ENCODE peak calls at places on chromosomes 1 and 21, in four cellular contexts. I, N, Q and C are unnamed samples.

GRCh38 chr21:37338671-37339526 is 27.7 kb upstream of the DYRK1A start:
- DNase-seq in I (no peak), N (peak), Q (peak), C (peak)

GRCh38 chr1:210586785-210587184 is 258.1 kb downstream of the HHAT start:
- DNase-seq in I (no peak), N (no peak), Q (no peak), C (no peak)

GRCh38 chr1:25610822-25611630 is 5.6 kb upstream of the MAN1C1 start:
- DNase-seq in I (no peak), N (no peak), Q (no peak), C (peak)

GRCh38 chr21:42617476-42617875 is 35.9 kb upstream of the PDE9A start:
- DNase-seq in I (no peak), N (no peak), Q (no peak), C (peak)

GRCh38 chr1:27356628-27357280 is 10.0 kb downstream of the MAP3K6 start:
- DNase-seq in I (no peak), N (no peak), Q (no peak), C (peak)

GRCh38 chr1:248243204-248243603 is 12.0 kb downstream of the OR2M4 start:
- DNase-seq in I (peak), N (peak), Q (peak), C (peak)

GRCh38 chr21:43331962-43332458 is 94.9 kb downstream of the SIK1 start:
- DNase-seq in I (no peak), N (no peak), Q (peak), C (no peak)

GRCh38 chr21:38165466-38166213 is 91.2 kb upstream of the KCNJ15 start:
- DNase-seq in I (no peak), N (no peak), Q (no peak), C (peak)

GRCh38 chr21:29649370-29649963 is 290.3 kb downstream of the GRIK1 start:
- DNase-seq in I (no peak), N (no peak), Q (no peak), C (no peak)

GRCh38 chr1:17570228-17570627 is 30.7 kb downstream of the ARHGEF10L start:
- DNase-seq in I (no peak), N (no peak), Q (no peak), C (no peak)

GRCh38 chr1:156086256-156086662 is 4.0 kb upstream of the MEX3A start:
- DNase-seq in I (no peak), N (peak), Q (no peak), C (no peak)

GRCh38 chr1:151612506-151613274 is 840 bp downstream of the SNX27 start:
- DNase-seq in I (no peak), N (no peak), Q (no peak), C (peak)

GRCh38 chr21:38989745-38990423 is 184.2 kb downstream of the ETS2 start:
- DNase-seq in I (no peak), N (peak), Q (no peak), C (peak)

GRCh38 chr1:167467126-167467725 is 51.1 kb downstream of the CD247 start:
- DNase-seq in I (no peak), N (no peak), Q (no peak), C (no peak)

GRCh38 chr1:71343686-71344416 is 263.0 kb upstream of the ZRANB2 start:
- DNase-seq in I (no peak), N (no peak), Q (no peak), C (no peak)

GRCh38 chr1:151539321-151540020 is 638 bp upstream of the TUFT1 start:
- DNase-seq in I (peak), N (peak), Q (peak), C (no peak)

GRCh38 chr1:246682231-246682895 is 41.8 kb upstream of the SCCPDH start:
- DNase-seq in I (no peak), N (no peak), Q (no peak), C (no peak)

GRCh38 chr1:86825294-86825693 is 88.6 kb downstream of the SELENOF start:
- DNase-seq in I (no peak), N (no peak), Q (no peak), C (no peak)

GRCh38 chr21:35113064-35113463 is 64.0 kb upstream of the RUNX1 start:
- DNase-seq in I (no peak), N (no peak), Q (no peak), C (no peak)

GRCh38 chr1:217363319-217363718 is 267.6 kb downstream of the GPATCH2 start:
- DNase-seq in I (no peak), N (no peak), Q (no peak), C (no peak)
- TF ChIP-seq PBX3 in I (no peak), N (no peak), Q (no peak), C (no peak)

DNA sequence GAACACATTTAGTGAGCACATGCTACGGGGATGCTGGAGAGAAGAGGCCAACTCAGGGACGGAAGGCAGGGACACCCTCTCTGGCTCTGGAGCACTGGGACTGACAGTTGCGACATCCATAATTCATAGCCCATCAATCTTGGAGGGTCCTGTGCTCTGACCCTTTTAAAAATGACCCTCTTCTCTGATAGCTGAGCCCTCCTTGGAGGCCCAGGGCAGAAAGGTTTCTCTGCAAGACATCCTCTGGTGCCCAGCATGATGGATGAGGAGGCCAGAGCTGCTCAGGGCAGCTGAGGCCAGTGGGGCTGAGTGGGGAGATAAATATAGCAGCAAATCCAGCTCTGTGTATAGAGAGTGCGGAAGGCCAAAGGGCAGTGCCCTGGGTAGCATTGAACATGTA is 50.2 kb upstream of the FMOD start:
- DNase-seq in I (no peak), N (no peak), Q (no peak), C (no peak)
- TF ChIP-seq PBX3 in I (no peak), N (no peak), Q (no peak), C (no peak)

GRCh38 chr1:90946630-90947029 is 75.2 kb downstream of the ZNF644 start:
- DNase-seq in I (no peak), N (no peak), Q (no peak), C (no peak)

GRCh38 chr1:90955769-90956168 is 66.1 kb downstream of the ZNF644 start:
- DNase-seq in I (no peak), N (no peak), Q (no peak), C (no peak)

GRCh38 chr1:90952906-90953305 is 68.9 kb downstream of the ZNF644 start:
- DNase-seq in I (no peak), N (no peak), Q (no peak), C (no peak)

GRCh38 chr1:90948301-90948700 is 73.5 kb downstream of the ZNF644 start:
- DNase-seq in I (no peak), N (no peak), Q (no peak), C (no peak)

DNA sequence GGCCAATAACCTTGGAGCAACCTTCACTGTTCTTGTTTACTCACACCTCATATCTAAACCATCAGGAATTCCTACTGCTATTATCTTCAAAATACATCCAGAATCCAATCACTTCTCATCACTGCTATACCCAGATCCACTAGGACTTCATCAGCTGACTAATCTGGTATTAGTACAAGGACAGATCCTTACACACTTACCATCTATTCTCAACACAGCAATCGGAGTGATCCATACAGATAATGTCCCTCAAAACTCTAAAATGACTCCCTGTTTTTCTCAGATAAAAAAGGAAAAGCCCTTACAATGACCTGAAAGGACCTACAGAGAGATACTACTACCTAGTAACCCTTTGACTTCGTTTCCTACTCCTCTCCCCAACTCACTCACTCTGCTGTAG is 70.8 kb downstream of the ZNF644 start:
- DNase-seq in I (no peak), N (no peak), Q (no peak), C (no peak)
- TF ChIP-seq PBX3 in I (no peak), N (no peak), Q (no peak), C (no peak)

DNA sequence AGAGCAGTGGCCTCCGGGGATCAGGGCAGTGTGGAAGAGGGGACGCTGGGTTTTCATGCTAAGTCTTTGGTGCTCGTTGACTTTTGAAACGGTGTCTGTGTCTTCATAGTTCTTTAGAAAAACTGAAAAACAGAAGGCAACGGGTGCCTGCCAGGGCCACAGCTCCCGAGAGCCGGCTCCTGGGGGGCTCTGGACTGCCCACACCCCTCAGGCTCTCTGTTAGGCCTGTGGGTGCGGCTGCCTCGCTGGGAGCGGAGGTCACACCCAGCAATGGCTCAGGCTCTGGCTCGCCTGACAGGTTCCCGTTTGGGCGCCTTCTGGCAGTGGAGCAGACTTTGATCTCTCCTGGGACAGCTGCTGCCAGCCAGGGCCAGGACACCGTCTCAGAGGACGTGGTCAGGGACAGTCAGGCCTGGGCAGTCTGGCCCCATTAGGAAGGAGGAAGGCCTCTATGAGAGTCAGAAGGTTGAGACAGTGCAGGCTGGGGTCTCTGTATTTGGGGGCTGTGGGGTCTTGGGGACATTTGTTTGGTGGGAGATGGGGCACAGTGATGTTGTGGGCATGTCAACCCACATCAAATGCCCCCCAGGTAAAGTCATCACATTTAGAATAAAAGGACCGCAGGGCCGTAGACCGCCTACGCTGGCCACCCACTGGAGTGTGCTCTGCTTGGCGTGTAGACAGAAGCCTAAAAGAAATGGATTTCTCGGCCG is 5.6 kb downstream of the ARHGEF16 start:
- DNase-seq in I (no peak), N (peak), Q (no peak), C (no peak)
- TF ChIP-seq PBX3 in I (no peak), N (no peak), Q (no peak), C (no peak)

DNA sequence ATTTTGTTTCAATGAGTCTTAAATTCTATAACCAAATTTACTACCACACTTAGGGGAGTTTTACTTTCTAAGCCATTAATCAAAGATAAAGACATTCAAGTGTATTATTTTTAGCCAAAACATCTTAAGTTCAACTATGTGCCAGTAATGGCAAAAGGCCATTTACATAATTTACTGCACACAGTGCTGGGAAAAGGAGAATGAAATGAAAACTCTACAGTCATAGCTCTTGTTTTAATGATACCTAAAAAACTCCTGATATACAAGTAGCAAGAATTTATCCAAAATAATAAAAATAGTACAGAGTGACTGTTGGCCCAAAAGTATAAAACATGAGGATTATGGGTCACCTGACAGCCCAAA is 42.4 kb upstream of the C1orf198 start:
- DNase-seq in I (no peak), N (no peak), Q (no peak), C (no peak)
- TF ChIP-seq PBX3 in I (no peak), N (no peak), Q (no peak), C (no peak)

GRCh38 chr1:230345139-230345885 is 80.8 kb downstream of the PGBD5 start:
- DNase-seq in I (no peak), N (no peak), Q (no peak), C (no peak)
- TF ChIP-seq PBX3 in I (no peak), N (no peak), Q (no peak), C (no peak)